ENCODE peak calls at places on chromosomes 1 and 21, in four cellular contexts. C, D, Q and O are unnamed samples.

GRCh38 chr1:170377440-170377839 is 154.5 kb upstream of the GORAB start:
- DNase-seq in Q (no peak), C (no peak), D (no peak), O (no peak)

GRCh38 chr1:19345391-19345790 is 33.3 kb downstream of the SLC66A1 start:
- DNase-seq in C (no peak), D (no peak), Q (no peak), O (no peak)

GRCh38 chr1:40772146-40772770 is 11.3 kb upstream of the KCNQ4 start:
- DNase-seq in D (no peak), Q (no peak), C (no peak), O (no peak)

GRCh38 chr1:95183952-95184351 is 50.1 kb upstream of the RWDD3 start:
- DNase-seq in D (no peak), C (no peak), Q (no peak), O (no peak)

GRCh38 chr1:17236779-17237601 is 11.9 kb upstream of the PADI3 start:
- DNase-seq in Q (peak), C (peak), D (peak), O (peak)

GRCh38 chr1:42838482-42839190 is 7.8 kb upstream of the ZNF691 start:
- DNase-seq in C (no peak), D (no peak), Q (no peak), O (no peak)

GRCh38 chr1:22854688-22855565 is 117.7 kb downstream of the LACTBL1 start:
- DNase-seq in Q (no peak), C (no peak), D (no peak), O (no peak)

GRCh38 chr1:41853907-41854306 is 64.8 kb downstream of the HIVEP3 start:
- DNase-seq in C (no peak), D (no peak), Q (no peak), O (no peak)

GRCh38 chr1:236480758-236481436 is 42.9 kb upstream of the LGALS8 start:
- DNase-seq in Q (no peak), C (no peak), D (peak), O (no peak)

GRCh38 chr1:147111381-147112130 is 60.7 kb downstream of the PRKAB2 start:
- DNase-seq in D (no peak), Q (no peak), C (no peak), O (no peak)

GRCh38 chr1:192010406-192010805 is 147.9 kb upstream of the RGS18 start:
- DNase-seq in Q (no peak), C (no peak), D (no peak), O (no peak)

GRCh38 chr1:22452401-22452963 is 831 bp downstream of the ZBTB40 start:
- DNase-seq in D (no peak), Q (no peak), C (no peak), O (no peak)

GRCh38 chr1:175278729-175279128 is 86.2 kb upstream of the KIAA0040 start:
- DNase-seq in D (no peak), Q (no peak), C (no peak), O (no peak)

GRCh38 chr1:158654570-158654969 is 31.9 kb downstream of the SPTA1 start:
- DNase-seq in Q (no peak), D (no peak), C (no peak), O (no peak)

GRCh38 chr1:148160048-148160395 is 7.9 kb upstream of the NBPF11 start:
- DNase-seq in C (no peak), D (no peak), Q (peak), O (no peak)

GRCh38 chr1:181647314-181648035 is 164.2 kb downstream of the CACNA1E start:
- DNase-seq in C (no peak), D (no peak), Q (no peak), O (no peak)

GRCh38 chr1:43058545-43059360 is 100.1 kb upstream of the SLC2A1 start:
- DNase-seq in C (peak), D (no peak), Q (peak), O (peak)

GRCh38 chr1:162605225-162605927 is 26.9 kb upstream of the DDR2 start:
- DNase-seq in C (no peak), Q (no peak), D (no peak), O (no peak)

GRCh38 chr1:47023268-47024137 is at the start of gene CYP4X1:
- DNase-seq in D (no peak), Q (no peak), C (peak), O (peak)

GRCh38 chr1:40161888-40162397 is 756 bp downstream of the RLF start:
- DNase-seq in D (no peak), C (peak), Q (no peak), O (no peak)

GRCh38 chr1:233816348-233816747 is 88.1 kb upstream of the SLC35F3 start:
- DNase-seq in D (no peak), C (peak), Q (no peak), O (no peak)

GRCh38 chr1:244904119-244904518 is 39.8 kb upstream of the HNRNPU start:
- DNase-seq in Q (no peak), C (no peak), D (no peak), O (no peak)

GRCh38 chr1:185645686-185646085 is 88.5 kb upstream of the HMCN1 start:
- DNase-seq in D (no peak), Q (no peak), C (no peak), O (no peak)

GRCh38 chr1:116503535-116504307 is 67.1 kb downstream of the CD58 start:
- DNase-seq in Q (peak), C (no peak), D (no peak), O (no peak)

GRCh38 chr1:32774464-32774808 is 42.7 kb downstream of the YARS1 start:
- DNase-seq in C (no peak), Q (no peak), D (no peak), O (no peak)

GRCh38 chr1:204221271-204221670 is 7.5 kb upstream of the GOLT1A start:
- DNase-seq in Q (no peak), C (no peak), D (no peak), O (no peak)

GRCh38 chr1:47611992-47612391 is 174.1 kb downstream of the FOXD2 start:
- DNase-seq in D (no peak), C (no peak), Q (no peak), O (no peak)

GRCh38 chr1:195960580-195960979 is 647.7 kb downstream of the KCNT2 start:
- DNase-seq in D (no peak), Q (no peak), C (no peak), O (no peak)

GRCh38 chr1:225426395-225427248 is 1.2 kb downstream of the LBR start:
- DNase-seq in Q (no peak), C (peak), D (no peak), O (no peak)

GRCh38 chr1:162631546-162632233 is 574 bp upstream of the DDR2 start:
- DNase-seq in C (peak), D (no peak), Q (peak), O (no peak)

GRCh38 chr1:35544976-35545375 is 12.2 kb downstream of the KIAA0319L start:
- DNase-seq in C (peak), Q (peak), D (peak), O (peak)

GRCh38 chr1:14787604-14788003 is 189.1 kb downstream of the KAZN start:
- DNase-seq in Q (no peak), C (no peak), D (no peak), O (peak)

GRCh38 chr1:155000475-155000724 is 2.2 kb upstream of the ZBTB7B start:
- DNase-seq in D (no peak), Q (no peak), C (no peak), O (peak)

GRCh38 chr1:112537451-112537850 is 28.7 kb downstream of the WNT2B start:
- DNase-seq in Q (no peak), C (no peak), D (no peak), O (no peak)

GRCh38 chr1:100530901-100531487 is 6.9 kb upstream of the GPR88 start:
- DNase-seq in C (no peak), D (no peak), Q (no peak), O (no peak)

GRCh38 chr21:31897311-31897710 is 24.5 kb downstream of the HUNK start:
- DNase-seq in Q (no peak), C (no peak), D (no peak), O (no peak)

GRCh38 chr21:31902438-31902837 is 29.6 kb downstream of the HUNK start:
- DNase-seq in C (no peak), Q (no peak), D (no peak), O (no peak)

GRCh38 chr21:31898898-31899630 is 26.2 kb downstream of the HUNK start:
- DNase-seq in Q (no peak), C (no peak), D (no peak), O (no peak)

GRCh38 chr21:31901342-31901741 is 28.5 kb downstream of the HUNK start:
- DNase-seq in C (no peak), D (no peak), Q (no peak), O (no peak)

GRCh38 chr21:31900121-31900895 is 27.5 kb downstream of the HUNK start:
- DNase-seq in C (no peak), D (peak), Q (no peak), O (no peak)
- TF ChIP-seq FOXJ3 in C (no peak), D (peak), Q (no peak), O (no peak)

GRCh38 chr1:7302873-7303272 is 468.2 kb upstream of the VAMP3 start:
- DNase-seq in C (peak), Q (no peak), D (no peak), O (no peak)
- TF ChIP-seq FOXJ3 in C (no peak), Q (no peak), D (no peak), O (no peak)

DNA sequence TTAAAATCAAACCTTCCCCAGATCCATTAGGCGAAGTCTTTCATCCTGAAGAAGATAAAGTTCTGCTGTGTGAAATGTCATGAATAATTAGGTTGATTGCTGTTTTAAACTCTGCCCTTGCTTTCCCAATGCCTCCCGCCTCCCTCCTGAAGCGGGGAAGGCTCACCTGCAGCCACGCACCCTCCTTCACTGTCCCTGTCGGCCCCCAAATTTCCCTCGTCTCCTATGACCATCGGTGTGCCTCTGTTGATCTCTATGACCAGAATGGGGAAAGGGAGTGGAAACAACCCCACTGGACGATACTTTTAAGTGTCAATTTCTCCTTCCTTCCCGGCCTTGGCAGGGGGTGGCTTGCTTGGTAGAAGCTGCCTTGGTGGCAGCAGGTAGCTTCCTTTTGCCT is 35.1 kb downstream of the LHX4 start:
- DNase-seq in Q (no peak), C (no peak), D (no peak), O (no peak)
- TF ChIP-seq FOXJ3 in Q (no peak), C (no peak), D (no peak), O (no peak)

GRCh38 chr1:81558291-81559076 is 242.2 kb upstream of the ADGRL2 start:
- DNase-seq in C (no peak), Q (no peak), D (peak), O (no peak)

GRCh38 chr1:81562934-81563333 is 237.8 kb upstream of the ADGRL2 start:
- DNase-seq in C (no peak), Q (no peak), D (no peak), O (no peak)

GRCh38 chr1:81559662-81560350 is 240.9 kb upstream of the ADGRL2 start:
- DNase-seq in Q (no peak), C (no peak), D (no peak), O (no peak)

GRCh38 chr1:81563632-81564031 is 237.1 kb upstream of the ADGRL2 start:
- DNase-seq in C (no peak), Q (no peak), D (no peak), O (no peak)

GRCh38 chr1:81560629-81561028 is 240.1 kb upstream of the ADGRL2 start:
- DNase-seq in C (no peak), D (no peak), Q (no peak), O (no peak)
- TF ChIP-seq FOXJ3 in C (no peak), D (no peak), Q (no peak), O (no peak)

DNA sequence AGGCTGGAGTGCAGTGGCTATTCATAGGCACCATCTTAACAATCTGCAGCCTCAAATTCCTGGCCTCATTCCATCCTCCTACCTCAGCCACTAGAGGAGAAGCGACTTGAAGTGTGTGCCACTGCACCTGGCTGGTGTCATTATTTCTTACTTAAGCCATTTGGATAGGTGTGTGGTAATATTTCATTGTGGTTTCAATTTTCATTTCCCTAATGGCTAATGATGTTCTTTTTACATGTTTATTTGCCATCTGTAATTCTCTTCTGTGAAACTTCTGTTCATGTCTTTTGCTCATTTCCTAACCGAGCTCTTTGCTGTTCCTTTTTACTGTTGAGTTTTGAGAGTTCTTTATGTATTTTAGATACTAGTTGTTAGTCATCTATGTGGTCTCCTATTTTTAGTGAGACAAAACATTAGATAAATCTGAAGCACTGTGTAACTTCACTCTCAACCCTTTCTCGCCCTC is 66.8 kb downstream of the SLC27A3 start:
- DNase-seq in Q (no peak), D (no peak), C (no peak), O (no peak)
- TF ChIP-seq FOXJ3 in Q (no peak), D (no peak), C (no peak), O (no peak)